ENCODE peak calls at places on chromosome 5, in nine cellular contexts. One of them, this sample, is unnamed.

GRCh38 chr5:3886521-3887461 is 291.2 kb downstream of the IRX1 start:
- DNase-seq in WERI-Rb-1: no peak
- DNase-seq in mesendoderm: no peak
- DNase-seq in ELR: no peak
- DNase-seq in HEK293T: no peak
- DNase-seq in HuH-7.5: no peak
- DNase-seq in T-cell: no peak
- DNase-seq in heart right ventricle: no peak
- DNase-seq in NCI-H1694: no peak
- DNase-seq in this sample: no peak

GRCh38 chr5:139639619-139640431 is 8.3 kb upstream of the CXXC5 start:
- DNase-seq in WERI-Rb-1: peak
- DNase-seq in mesendoderm: no peak
- DNase-seq in ELR: peak
- DNase-seq in HEK293T: no peak
- DNase-seq in HuH-7.5: no peak
- DNase-seq in T-cell: no peak
- DNase-seq in heart right ventricle: peak
- DNase-seq in NCI-H1694: no peak
- DNase-seq in this sample: peak

GRCh38 chr5:150599917-150600511 is 40.4 kb upstream of the SYNPO start:
- DNase-seq in WERI-Rb-1: no peak
- DNase-seq in mesendoderm: no peak
- DNase-seq in ELR: peak
- DNase-seq in HEK293T: no peak
- DNase-seq in HuH-7.5: peak
- DNase-seq in T-cell: no peak
- DNase-seq in heart right ventricle: peak
- DNase-seq in NCI-H1694: peak
- DNase-seq in this sample: peak

GRCh38 chr5:32583582-32584232 is 1.6 kb upstream of the SUB1 start:
- DNase-seq in WERI-Rb-1: no peak
- DNase-seq in mesendoderm: peak
- DNase-seq in ELR: no peak
- DNase-seq in HEK293T: no peak
- DNase-seq in HuH-7.5: no peak
- DNase-seq in T-cell: no peak
- DNase-seq in heart right ventricle: no peak
- DNase-seq in NCI-H1694: no peak
- DNase-seq in this sample: no peak

GRCh38 chr5:136058031-136058971 is 29.5 kb downstream of the TGFBI start:
- DNase-seq in WERI-Rb-1: no peak
- DNase-seq in mesendoderm: peak
- DNase-seq in ELR: peak
- DNase-seq in HEK293T: peak
- DNase-seq in HuH-7.5: no peak
- DNase-seq in T-cell: no peak
- DNase-seq in heart right ventricle: no peak
- DNase-seq in NCI-H1694: no peak
- DNase-seq in this sample: peak

GRCh38 chr5:129172561-129172960 is 78.0 kb downstream of the ISOC1 start:
- DNase-seq in WERI-Rb-1: no peak
- DNase-seq in mesendoderm: peak
- DNase-seq in ELR: peak
- DNase-seq in HEK293T: no peak
- DNase-seq in HuH-7.5: no peak
- DNase-seq in T-cell: no peak
- DNase-seq in heart right ventricle: no peak
- DNase-seq in NCI-H1694: no peak
- DNase-seq in this sample: no peak

GRCh38 chr5:153081385-153081784 is 409.1 kb upstream of the GRIA1 start:
- DNase-seq in WERI-Rb-1: no peak
- DNase-seq in mesendoderm: no peak
- DNase-seq in ELR: peak
- DNase-seq in HEK293T: no peak
- DNase-seq in HuH-7.5: no peak
- DNase-seq in T-cell: no peak
- DNase-seq in heart right ventricle: no peak
- DNase-seq in NCI-H1694: no peak
- DNase-seq in this sample: no peak

GRCh38 chr5:139670369-139671095 is 22.4 kb downstream of the CXXC5 start:
- DNase-seq in WERI-Rb-1: no peak
- DNase-seq in mesendoderm: no peak
- DNase-seq in ELR: no peak
- DNase-seq in HEK293T: peak
- DNase-seq in HuH-7.5: peak
- DNase-seq in T-cell: no peak
- DNase-seq in heart right ventricle: no peak
- DNase-seq in NCI-H1694: no peak
- DNase-seq in this sample: no peak

GRCh38 chr5:175354961-175355360 is 89.0 kb downstream of the DRD1 start:
- DNase-seq in WERI-Rb-1: no peak
- DNase-seq in mesendoderm: no peak
- DNase-seq in ELR: no peak
- DNase-seq in HEK293T: no peak
- DNase-seq in HuH-7.5: no peak
- DNase-seq in T-cell: no peak
- DNase-seq in heart right ventricle: no peak
- DNase-seq in NCI-H1694: no peak
- DNase-seq in this sample: no peak

GRCh38 chr5:52468980-52469379 is 318.7 kb upstream of the ITGA1 start:
- DNase-seq in WERI-Rb-1: no peak
- DNase-seq in mesendoderm: no peak
- DNase-seq in ELR: no peak
- DNase-seq in HEK293T: no peak
- DNase-seq in HuH-7.5: no peak
- DNase-seq in T-cell: no peak
- DNase-seq in heart right ventricle: no peak
- DNase-seq in NCI-H1694: no peak
- DNase-seq in this sample: no peak